ENCODE peak calls at places on chromosome 1, in seven cellular contexts. K, Z, A, N, T, B and J are unnamed samples.

GRCh38 chr1:198495635-198496034 is 44.8 kb downstream of the ATP6V1G3 start:
- DNase-seq in N (no peak), T (no peak), A (no peak), K (no peak), Z (no peak), B (no peak), J (no peak)

GRCh38 chr1:198679535-198680173 is 40.8 kb downstream of the PTPRC start:
- DNase-seq in K (no peak), T (no peak), N (no peak), Z (no peak), A (no peak), B (no peak), J (no peak)

GRCh38 chr1:159442428-159442827 is 2.9 kb downstream of the OR10J1 start:
- DNase-seq in Z (no peak), K (no peak), T (no peak), B (no peak), A (no peak), N (no peak), J (no peak)

GRCh38 chr1:188652678-188653077 is 1823.9 kb downstream of the PLA2G4A start:
- DNase-seq in Z (no peak), T (no peak), A (no peak), N (no peak), B (no peak), K (no peak), J (no peak)

GRCh38 chr1:154414606-154415005 is 9.5 kb downstream of the IL6R start:
- DNase-seq in T (no peak), Z (no peak), K (no peak), A (no peak), B (no peak), N (no peak), J (no peak)

GRCh38 chr1:224635356-224635755 is 19.2 kb downstream of the CNIH3 start:
- DNase-seq in B (no peak), T (no peak), Z (no peak), K (no peak), N (peak; percentile 84), A (no peak), J (no peak)

GRCh38 chr1:179082308-179083030 is 599 bp downstream of the TOR3A start:
- DNase-seq in B (peak; percentile 32), K (no peak), Z (peak; percentile 59), N (no peak), T (peak; percentile 50), A (peak; percentile 32), J (peak; percentile 48)

GRCh38 chr1:99725996-99726395 is 40.4 kb downstream of the FRRS1 start:
- DNase-seq in A (no peak), Z (no peak), B (no peak), N (no peak), T (no peak), K (no peak), J (no peak)

GRCh38 chr1:95309031-95309459 is 75.0 kb downstream of the RWDD3 start:
- DNase-seq in Z (no peak), T (no peak), B (peak; percentile 32), N (peak; percentile 50), K (peak; percentile 42), A (peak; percentile 20), J (no peak)

GRCh38 chr1:75471245-75471644 is 139.7 kb downstream of the SLC44A5 start:
- DNase-seq in B (no peak), Z (no peak), N (no peak), K (no peak), A (no peak), T (no peak), J (no peak)

GRCh38 chr1:28328228-28328648 is 602 bp upstream of the MED18 start:
- DNase-seq in Z (no peak), A (no peak), N (no peak), T (no peak), K (no peak), B (no peak), J (no peak)

GRCh38 chr1:40783001-40783905 is at the start of gene KCNQ4:
- DNase-seq in K (no peak), B (peak; percentile 31), T (no peak), N (no peak), Z (no peak), A (peak; percentile 54), J (peak; percentile 63)

GRCh38 chr1:96521994-96522760 is 199.4 kb upstream of the PTBP2 start:
- DNase-seq in K (no peak), Z (no peak), N (peak; percentile 80), B (no peak), T (no peak), A (no peak), J (no peak)

GRCh38 chr1:234324668-234325225 is 48.5 kb upstream of the COA6 start:
- DNase-seq in B (no peak), K (no peak), A (no peak), Z (no peak), N (no peak), T (no peak), J (no peak)

GRCh38 chr1:12356004-12356890 is 126.4 kb downstream of the VPS13D start:
- DNase-seq in T (no peak), N (peak; percentile 10), B (no peak), K (no peak), Z (no peak), A (no peak), J (no peak)

GRCh38 chr1:161482610-161483009 is 22.6 kb upstream of the FCGR2A start:
- DNase-seq in K (no peak), N (peak; percentile 6), T (no peak), Z (no peak), A (no peak), B (no peak), J (no peak)

GRCh38 chr1:244083544-244083943 is 32.5 kb downstream of the ZBTB18 start:
- DNase-seq in B (no peak), K (no peak), A (no peak), Z (no peak), T (no peak), N (no peak), J (no peak)

GRCh38 chr1:17439250-17440073 is at the start of gene RCC2:
- DNase-seq in T (peak; percentile 85), B (peak; percentile 57), K (peak; percentile 43), A (peak; percentile 67), Z (peak; percentile 69), N (peak; percentile 78), J (peak; percentile 94)

GRCh38 chr1:17438977-17439249 is 564 bp downstream of the RCC2 start:
- DNase-seq in N (no peak), B (no peak), Z (no peak), K (no peak), A (no peak), T (no peak), J (peak; percentile 43)

GRCh38 chr1:17436380-17437174 is 2.9 kb downstream of the RCC2 start:
- DNase-seq in N (no peak), A (no peak), Z (no peak), B (peak; percentile 14), K (no peak), T (no peak), J (no peak)

GRCh38 chr1:17437260-17438175 is 2.0 kb downstream of the RCC2 start:
- DNase-seq in B (peak; percentile 34), Z (peak; percentile 58), T (peak; percentile 58), A (peak; percentile 21), K (no peak), N (peak; percentile 46), J (peak; percentile 96)

GRCh38 chr1:17438176-17438976 is 1.1 kb downstream of the RCC2 start:
- DNase-seq in Z (peak; percentile 63), K (no peak), T (peak; percentile 71), N (peak; percentile 41), A (peak; percentile 67), B (peak; percentile 62), J (peak; percentile 81)
- TF ChIP-seq CTCF in Z (no peak), K (no peak), T (no peak), N (no peak), A (no peak), B (no peak), J (no peak)

GRCh38 chr1:58815069-58815679 is 31.3 kb upstream of the JUN start:
- DNase-seq in N (peak; percentile 80), A (peak; percentile 83), T (peak; percentile 76), B (peak; percentile 34), K (peak; percentile 52), Z (peak; percentile 75), J (peak; percentile 81)

GRCh38 chr1:58815680-58816071 is 31.8 kb upstream of the JUN start:
- DNase-seq in A (peak; percentile 17), Z (no peak), B (no peak), T (no peak), N (peak; percentile 35), K (no peak), J (peak; percentile 62)

GRCh38 chr1:58816747-58817221 is 32.9 kb upstream of the JUN start:
- DNase-seq in B (no peak), Z (no peak), T (no peak), K (no peak), N (peak; percentile 40), A (no peak), J (no peak)

GRCh38 chr1:58814251-58815068 is 30.6 kb upstream of the JUN start:
- DNase-seq in K (no peak), T (no peak), N (peak; percentile 30), B (peak; percentile 11), Z (peak; percentile 57), A (peak; percentile 56), J (peak; percentile 41)

DNA sequence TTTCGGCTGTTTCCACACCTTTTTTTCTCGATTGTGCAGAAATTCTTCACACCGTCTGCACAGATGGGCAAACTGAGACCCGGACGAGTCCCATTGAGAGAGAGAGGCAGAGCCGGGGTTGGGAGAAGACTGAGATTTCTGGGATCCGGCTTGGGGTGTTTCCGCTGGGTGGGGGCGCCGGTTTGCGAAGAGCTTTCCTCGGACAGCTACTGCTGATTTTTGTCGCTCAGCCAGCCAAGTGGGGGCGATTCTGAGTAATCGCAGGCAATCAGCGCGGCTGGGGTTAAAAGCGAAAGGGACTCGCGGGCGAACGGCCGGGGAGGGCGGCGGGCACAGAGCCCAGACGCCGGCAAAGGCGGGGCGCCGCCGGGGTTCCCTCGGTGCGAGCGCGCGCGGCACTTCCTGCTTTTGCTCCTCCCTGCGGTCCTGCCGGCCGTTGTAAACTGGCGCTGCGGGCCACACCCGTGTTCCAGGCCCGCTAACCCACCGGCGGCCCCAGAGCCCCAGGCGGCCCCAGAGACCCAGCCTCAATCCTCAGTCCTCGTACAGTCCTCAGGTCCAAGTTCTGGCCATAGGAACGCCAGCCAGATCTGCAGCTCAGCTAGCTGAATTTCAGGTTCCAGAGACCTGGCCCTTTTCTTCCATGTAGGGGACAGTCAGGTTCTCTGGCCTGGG is 32.4 kb upstream of the JUN start:
- DNase-seq in T (peak; percentile 90), N (peak; percentile 90), B (peak; percentile 64), K (peak; percentile 51), Z (peak; percentile 82), A (peak; percentile 90), J (peak; percentile 95)
- TF ChIP-seq CTCF in T (peak; percentile 20), N (no peak), B (peak; percentile 27), K (no peak), Z (no peak), A (no peak), J (peak; percentile 41)

GRCh38 chr1:246261641-246262040 is 245.4 kb downstream of the SMYD3 start:
- DNase-seq in Z (no peak), K (no peak), N (no peak), B (no peak), A (no peak), T (no peak), J (no peak)
- TF ChIP-seq CTCF in Z (no peak), K (peak; percentile 50), N (peak; percentile 33), B (no peak), A (no peak), T (no peak), J (no peak)

DNA sequence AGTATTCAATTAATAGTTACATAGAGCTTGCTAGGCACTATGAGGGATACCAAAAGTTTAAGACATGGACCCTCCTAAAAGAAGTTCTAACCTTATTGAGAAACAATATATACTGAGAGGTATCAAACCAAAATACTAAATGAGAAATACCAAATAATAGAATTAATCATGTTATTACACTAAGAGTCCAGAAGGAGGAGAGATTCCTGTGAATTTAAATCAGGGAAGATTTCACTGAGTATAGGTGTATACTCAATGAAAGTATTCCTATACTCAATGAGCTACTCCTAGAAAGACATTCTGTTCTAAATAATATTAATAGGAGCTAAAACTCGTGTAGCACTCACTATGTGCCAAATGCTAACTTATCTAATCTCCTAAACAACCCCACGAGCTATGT is 9.4 kb downstream of the CR1L start:
- DNase-seq in N (no peak), B (no peak), T (no peak), K (no peak), A (no peak), Z (no peak), J (no peak)
- TF ChIP-seq CTCF in N (peak; percentile 23), B (peak; percentile 52), T (peak; percentile 22), K (peak; percentile 22), A (no peak), Z (peak; percentile 40), J (no peak)